ENCODE peak calls at places on chromosomes 12 and 14, in ten cellular contexts. W is tibial nerve; U is GM06990; Z is foreskin fibroblast; I is ovary; H is spleen; X is heart right ventricle; O is CD4-positive, alpha-beta T cell; G is choroid plexus epithelial cell; Q is HFF-Myc. E is an unnamed sample.
A peak's percentile ranks its signal among the peaks of the same experiment; 100 is the strongest.

GRCh38 chr14:55427439-55427838 is 13.0 kb downstream of the TBPL2 start:
- DNase-seq in W (no peak), U (no peak), Z (no peak), I (no peak), H (no peak), X (no peak), O (no peak), G (no peak), Q (no peak), E (no peak)

GRCh38 chr12:17028348-17028747 is 422.4 kb upstream of the LMO3 start:
- DNase-seq in W (no peak), U (no peak), Z (no peak), I (no peak), H (no peak), X (no peak), O (no peak), G (no peak), Q (no peak), E (no peak)

GRCh38 chr12:57519758-57520007 is 631 bp downstream of the DDIT3 start:
- DNase-seq in W (no peak), U (no peak), Z (no peak), I (peak; percentile 69), H (no peak), X (no peak), O (peak; percentile 11), G (no peak), Q (no peak), E (no peak)

GRCh38 chr14:44099752-44100462 is 407.2 kb downstream of the FSCB start:
- DNase-seq in W (no peak), U (no peak), Z (no peak), I (no peak), H (no peak), X (no peak), O (no peak), G (no peak), Q (no peak), E (no peak)

GRCh38 chr14:56273151-56273550 is 154.9 kb downstream of the PELI2 start:
- DNase-seq in W (no peak), U (no peak), Z (peak; percentile 86), I (no peak), H (no peak), X (no peak), O (no peak), G (no peak), Q (no peak), E (no peak)

GRCh38 chr12:119700078-119700477 is 32.1 kb downstream of the PRKAB1 start:
- DNase-seq in W (no peak), U (no peak), Z (no peak), I (no peak), H (no peak), X (no peak), O (no peak), G (no peak), Q (no peak), E (no peak)

GRCh38 chr12:121499929-121500793 is 80.7 kb downstream of the KDM2B start:
- DNase-seq in W (peak; percentile 77), U (peak; percentile 67), Z (peak; percentile 91), I (peak; percentile 84), H (peak; percentile 94), X (peak; percentile 81), O (peak; percentile 73), G (peak; percentile 76), Q (peak; percentile 15), E (peak; percentile 72)

GRCh38 chr12:76037130-76038105 is 5.8 kb upstream of the PHLDA1 start:
- DNase-seq in W (peak; percentile 48), U (peak; percentile 24), Z (peak; percentile 86), I (no peak), H (no peak), X (no peak), O (no peak), G (peak; percentile 94), Q (peak; percentile 70), E (peak; percentile 20)

GRCh38 chr12:57610553-57611115 is 601 bp upstream of the ARHGEF25 start:
- DNase-seq in W (peak; percentile 44), U (no peak), Z (peak; percentile 28), I (peak; percentile 78), H (no peak), X (peak; percentile 81), O (no peak), G (no peak), Q (no peak), E (no peak)

GRCh38 chr12:52695039-52695438 is 8.3 kb downstream of the KRT77 start:
- DNase-seq in W (no peak), U (no peak), Z (no peak), I (no peak), H (no peak), X (no peak), O (no peak), G (no peak), Q (no peak), E (no peak)

GRCh38 chr12:119594399-119594730 is 791 bp downstream of the TMEM233 start:
- DNase-seq in W (no peak), U (no peak), Z (no peak), I (no peak), H (no peak), X (no peak), O (no peak), G (no peak), Q (no peak), E (no peak)

DNA sequence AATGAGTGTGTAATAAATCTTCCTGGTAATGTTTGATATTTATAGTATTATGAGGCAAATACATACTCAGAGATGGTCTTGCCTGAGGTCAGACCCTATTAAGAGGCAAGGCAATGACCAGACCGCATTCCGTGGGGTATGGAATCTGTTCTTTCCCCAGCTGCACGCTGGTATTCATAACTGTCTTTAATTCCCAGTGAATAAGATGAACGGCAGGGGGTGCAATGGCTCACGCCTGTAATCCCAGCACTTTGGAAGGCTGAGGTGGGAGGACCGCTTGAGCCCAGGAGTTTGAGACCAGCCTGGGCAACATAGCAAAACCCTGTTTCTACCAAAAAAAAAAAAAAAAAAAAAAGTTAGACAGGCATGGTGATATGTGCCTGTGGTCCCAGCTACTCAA is 44.6 kb downstream of the ERO1A start:
- DNase-seq in W (no peak), U (no peak), Z (no peak), I (no peak), H (no peak), X (no peak), O (no peak), G (peak; percentile 5), Q (no peak), E (no peak)
- TF ChIP-seq CTCF in W (no peak), U (no peak), Z (no peak), I (no peak), H (no peak), X (no peak), O (no peak), G (peak; percentile 23), Q (no peak), E (no peak)

DNA sequence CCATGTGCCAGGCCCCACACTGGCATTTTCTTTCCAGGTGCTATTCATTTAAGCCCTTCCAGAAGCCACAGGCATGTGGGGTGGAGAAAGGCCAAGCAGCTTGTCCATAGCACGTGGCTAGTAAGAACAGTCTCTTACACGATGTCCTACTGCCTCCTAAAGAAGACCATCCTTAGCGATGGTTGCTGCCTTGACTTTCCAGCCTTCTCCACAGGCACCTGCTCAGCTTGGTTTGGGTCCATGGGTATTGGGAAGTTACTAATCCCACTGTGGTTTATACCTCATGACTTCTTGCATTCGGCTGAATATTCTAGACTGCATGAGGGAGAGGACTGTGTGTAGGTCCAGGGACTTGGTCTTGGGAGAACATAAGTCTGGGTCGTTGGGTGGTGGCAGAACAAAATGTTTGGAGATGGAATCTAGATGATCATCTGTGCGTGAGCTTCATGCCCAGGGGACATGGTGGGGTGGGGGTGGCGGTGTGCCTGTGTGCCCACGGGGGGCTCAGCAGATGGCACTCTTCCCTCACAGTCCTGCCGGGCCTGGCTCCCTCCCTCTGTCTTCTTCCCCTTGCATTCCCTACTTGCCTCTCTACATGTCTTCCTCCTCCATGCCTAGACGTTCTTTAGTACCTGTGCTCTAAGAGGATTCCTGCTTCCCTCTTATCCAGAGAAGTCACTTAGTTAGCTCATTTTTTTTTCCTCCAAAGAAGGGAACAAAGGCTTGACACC is 49.1 kb downstream of the NINJ2 start:
- DNase-seq in W (no peak), U (peak; percentile 49), Z (peak; percentile 33), I (no peak), H (no peak), X (peak; percentile 29), O (peak; percentile 22), G (peak; percentile 47), Q (no peak), E (no peak)
- TF ChIP-seq CTCF in W (peak; percentile 8), U (peak; percentile 46), Z (peak; percentile 5), I (no peak), H (peak; percentile 28), X (no peak), O (peak; percentile 60), G (peak; percentile 49), Q (peak; percentile 26), E (peak; percentile 41)

GRCh38 chr12:95336387-95337067 is 118.9 kb downstream of the VEZT start:
- DNase-seq in W (peak; percentile 70), U (no peak), Z (peak; percentile 95), I (peak; percentile 78), H (no peak), X (peak; percentile 33), O (no peak), G (peak; percentile 94), Q (peak; percentile 92), E (peak; percentile 61)
- TF ChIP-seq CTCF in W (peak; percentile 73), U (peak; percentile 44), Z (peak; percentile 95), I (peak; percentile 76), H (peak; percentile 10), X (peak; percentile 93), O (no peak), G (peak; percentile 98), Q (peak; percentile 98), E (peak; percentile 79)

DNA sequence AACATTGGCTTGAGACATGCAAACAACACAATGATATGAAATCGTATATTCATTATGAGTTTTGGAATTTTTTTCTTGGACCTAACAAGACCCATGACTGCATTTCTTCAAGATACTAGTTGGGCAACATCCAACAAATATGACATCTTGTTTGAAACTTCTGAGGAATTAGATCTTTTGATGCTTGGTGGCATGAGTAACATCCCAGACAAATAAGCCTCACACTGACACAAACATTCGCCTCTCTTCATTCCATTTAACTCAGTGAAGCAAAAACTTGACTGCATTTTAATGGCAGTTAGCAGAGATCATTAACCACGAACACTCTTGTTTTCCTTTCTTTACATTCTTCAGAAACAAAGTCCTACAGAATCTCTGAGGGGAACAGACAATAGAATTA is 758.3 kb downstream of the C12orf50 start:
- DNase-seq in W (no peak), U (no peak), Z (peak; percentile 21), I (no peak), H (no peak), X (no peak), O (no peak), G (peak; percentile 86), Q (no peak), E (no peak)
- TF ChIP-seq CTCF in W (no peak), U (no peak), Z (no peak), I (no peak), H (no peak), X (no peak), O (no peak), G (no peak), Q (no peak), E (no peak)

GRCh38 chr12:116565963-116566362 is 6.8 kb downstream of the MAP1LC3B2 start:
- DNase-seq in W (no peak), U (no peak), Z (no peak), I (no peak), H (no peak), X (no peak), O (no peak), G (no peak), Q (no peak), E (no peak)
- TF ChIP-seq CTCF in W (no peak), U (no peak), Z (no peak), I (no peak), H (no peak), X (no peak), O (no peak), G (no peak), Q (no peak), E (no peak)

E was measured in neural crest cell.